ENCODE peak calls at places on chromosomes 16 and 17, in six cellular contexts. I is nephron progenitor cell, X is GM12865, A is stomach, K is AG09309, P is K562. R is an unnamed sample.

GRCh38 chr16:67558859-67559258 is 3.5 kb upstream of the CTCF start:
- DNase-seq in A (no peak), X (no peak), P (no peak), I (no peak), K (no peak), R (no peak)

GRCh38 chr16:27286446-27286845 is 17.9 kb upstream of the NSMCE1 start:
- DNase-seq in X (no peak), A (no peak), P (no peak), K (peak), I (no peak), R (no peak)

GRCh38 chr17:17280613-17281549 is at the start of gene COPS3:
- DNase-seq in P (peak), I (peak), X (peak), K (peak), A (peak), R (peak)

GRCh38 chr16:15141586-15141985 is 47.5 kb upstream of the RRN3 start:
- DNase-seq in P (no peak), X (no peak), I (no peak), A (no peak), K (no peak), R (no peak)

GRCh38 chr17:40909755-40910154 is 24.7 kb upstream of the KRT20 start:
- DNase-seq in K (peak), X (no peak), A (no peak), P (no peak), I (no peak), R (no peak)

GRCh38 chr16:88754912-88755744 is 29.9 kb downstream of the PIEZO1 start:
- DNase-seq in K (peak), X (no peak), A (no peak), I (peak), P (no peak), R (no peak)

GRCh38 chr16:31458073-31458834 is 1.0 kb upstream of the ARMC5 start:
- DNase-seq in K (no peak), P (peak), X (peak), A (peak), I (peak), R (peak)

GRCh38 chr16:86611517-86611840 is 33.1 kb downstream of the FOXL1 start:
- DNase-seq in P (no peak), X (no peak), A (no peak), I (no peak), K (no peak), R (no peak)

GRCh38 chr16:47049901-47050583 is 76.6 kb upstream of the DNAJA2 start:
- DNase-seq in P (peak), X (no peak), K (no peak), I (no peak), A (no peak), R (no peak)

GRCh38 chr16:51151951-51152663 is 1.0 kb upstream of the SALL1 start:
- DNase-seq in P (no peak), X (no peak), I (peak), A (peak), K (peak), R (no peak)

GRCh38 chr17:77315010-77315409 is 174.2 kb downstream of the SEC14L1 start:
- DNase-seq in A (no peak), I (no peak), P (no peak), X (no peak), K (no peak), R (no peak)

GRCh38 chr17:40311575-40311974 is 2.6 kb downstream of the RARA start:
- DNase-seq in I (no peak), P (no peak), X (no peak), A (peak), K (no peak), R (no peak)

GRCh38 chr16:19138601-19139000 is 24.8 kb downstream of the ITPRIPL2 start:
- DNase-seq in K (no peak), I (peak), X (no peak), A (peak), P (no peak), R (no peak)

GRCh38 chr16:27441276-27441675 is 39.3 kb downstream of the IL21R start:
- DNase-seq in X (no peak), K (no peak), I (no peak), A (no peak), P (no peak), R (no peak)

DNA sequence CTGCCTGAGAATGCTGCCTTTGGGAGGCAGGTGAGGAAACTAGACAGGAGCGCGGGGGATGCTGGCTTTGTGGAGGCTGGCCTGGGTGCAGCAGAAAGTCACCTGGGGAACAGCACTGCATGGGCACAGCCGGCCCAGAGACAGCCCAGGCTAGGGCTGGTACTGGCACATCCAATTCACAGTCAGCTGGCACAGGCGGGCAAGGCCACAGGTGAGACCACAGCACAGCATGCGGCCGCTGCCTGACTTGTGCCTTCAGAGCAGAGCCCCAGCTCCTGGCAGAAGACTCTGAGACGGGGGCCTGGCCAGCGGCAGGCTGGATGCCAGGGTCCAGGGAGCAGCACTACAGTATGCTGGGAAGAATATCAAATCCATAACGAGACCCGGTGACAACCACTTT is 16.6 kb upstream of the PITPNM3 start:
- DNase-seq in A (peak), K (no peak), P (no peak), I (no peak), X (no peak), R (no peak)
- TF ChIP-seq CTCF in A (no peak), K (no peak), P (no peak), I (no peak), X (no peak), R (no peak)

DNA sequence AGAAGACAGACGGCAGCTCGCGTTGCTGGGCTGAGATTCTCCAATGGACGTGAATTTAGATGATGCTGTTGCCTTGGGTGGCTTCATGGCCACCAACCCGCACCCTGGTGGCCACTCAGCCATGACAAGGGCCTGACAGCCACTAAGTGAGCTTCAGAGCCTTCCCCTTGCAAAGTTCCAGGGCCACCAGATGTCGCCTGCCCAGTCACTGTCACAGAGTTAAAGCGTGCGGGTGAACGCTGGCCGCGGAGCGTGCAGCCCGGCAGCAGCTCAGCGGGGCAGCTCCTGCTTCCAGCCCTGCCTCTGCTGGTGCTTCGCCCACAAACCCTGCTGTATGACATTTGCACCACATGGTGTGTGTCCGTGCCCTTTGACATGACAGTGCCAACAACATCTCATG is 13.3 kb upstream of the KREMEN2 start:
- DNase-seq in K (no peak), X (no peak), A (no peak), I (no peak), P (peak), R (no peak)
- TF ChIP-seq CTCF in K (no peak), X (no peak), A (no peak), I (no peak), P (peak), R (no peak)

GRCh38 chr17:27751166-27751565 is 49.2 kb downstream of the NOS2 start:
- DNase-seq in P (no peak), A (no peak), I (no peak), K (no peak), X (no peak), R (no peak)

GRCh38 chr17:27755706-27756466 is 44.4 kb downstream of the NOS2 start:
- DNase-seq in K (no peak), I (no peak), P (no peak), A (no peak), X (no peak), R (no peak)

GRCh38 chr17:27756467-27757371 is 43.6 kb downstream of the NOS2 start:
- DNase-seq in P (peak), K (no peak), X (peak), I (peak), A (peak), R (peak)

GRCh38 chr17:27751622-27752490 is 48.5 kb downstream of the NOS2 start:
- DNase-seq in I (no peak), A (no peak), K (no peak), X (no peak), P (no peak), R (no peak)

GRCh38 chr17:27754549-27754948 is 45.8 kb downstream of the NOS2 start:
- DNase-seq in K (no peak), P (no peak), X (no peak), A (no peak), I (no peak), R (peak)
- TF ChIP-seq CTCF in K (no peak), P (no peak), X (no peak), A (no peak), I (no peak), R (no peak)

DNA sequence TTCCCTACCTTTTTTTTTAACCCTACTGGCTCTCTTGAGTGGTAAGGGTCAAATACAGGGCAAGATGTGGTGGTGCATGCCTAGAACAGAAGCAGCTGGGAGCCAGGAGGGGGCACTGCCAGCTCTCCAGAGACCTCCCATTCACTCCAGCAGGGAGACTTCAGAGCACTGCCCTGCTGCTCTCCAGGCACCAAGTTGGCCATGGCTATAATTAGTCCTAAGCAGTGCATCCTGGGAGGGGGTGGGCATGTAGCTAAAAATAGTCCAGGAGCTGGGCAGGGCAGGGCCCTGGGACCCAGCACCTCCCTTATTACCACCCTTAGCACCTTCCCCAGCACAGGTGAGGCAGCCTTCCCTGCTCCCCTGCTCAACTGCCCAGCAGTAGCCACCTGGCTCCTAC is 3.5 kb downstream of the CORO6 start:
- DNase-seq in X (no peak), K (no peak), P (no peak), A (no peak), I (no peak), R (no peak)
- TF ChIP-seq CTCF in X (peak), K (peak), P (peak), A (no peak), I (no peak), R (peak)

R was measured in GM13976.